ENCODE peak calls at places on chromosomes 2 and 18, in nine cellular contexts. A, X, L, M, Q, C, W, K and D are unnamed samples.

GRCh38 chr18:7572837-7573236 is 5.7 kb downstream of the PTPRM start:
- DNase-seq in A (no peak), X (peak), C (no peak), Q (no peak), K (no peak), L (no peak), M (no peak), W (no peak), D (no peak)

GRCh38 chr2:240129731-240130392 is 6.2 kb downstream of the COPS9 start:
- DNase-seq in Q (peak), K (no peak), X (no peak), M (peak), A (no peak), C (no peak), L (no peak), W (no peak), D (no peak)

GRCh38 chr18:3262234-3263171 is 570 bp downstream of the MYL12B start:
- DNase-seq in M (no peak), A (no peak), Q (no peak), C (peak), W (peak), K (no peak), L (no peak), X (peak), D (no peak)

GRCh38 chr18:34039194-34039593 is 185.5 kb downstream of the NOL4 start:
- DNase-seq in M (no peak), L (no peak), C (peak), W (no peak), X (peak), A (no peak), K (no peak), Q (no peak), D (no peak)

GRCh38 chr2:200296118-200296517 is 10.4 kb upstream of the SPATS2L start:
- DNase-seq in X (no peak), M (no peak), A (no peak), L (no peak), C (no peak), W (no peak), K (no peak), Q (no peak), D (no peak)

GRCh38 chr18:48007955-48008701 is 77.7 kb upstream of the SMAD2 start:
- DNase-seq in X (peak), M (peak), A (no peak), L (peak), C (peak), Q (peak), K (no peak), W (peak), D (peak)

GRCh38 chr2:85893428-85894258 is 4.9 kb upstream of the ST3GAL5 start:
- DNase-seq in C (no peak), M (no peak), X (peak), Q (no peak), L (no peak), K (no peak), W (no peak), A (no peak), D (no peak)

GRCh38 chr2:238163494-238164198 is 4.9 kb downstream of the ERFE start:
- DNase-seq in X (no peak), Q (peak), K (no peak), W (no peak), M (peak), L (no peak), C (peak), A (no peak), D (peak)

GRCh38 chr18:65146615-65147014 is 604.2 kb upstream of the CDH7 start:
- DNase-seq in M (no peak), W (no peak), X (no peak), C (no peak), L (no peak), Q (no peak), A (no peak), K (no peak), D (no peak)

GRCh38 chr18:24014986-24015896 is 687 bp downstream of the TTC39C start:
- DNase-seq in M (peak), K (peak), A (no peak), C (peak), W (peak), X (peak), Q (peak), L (no peak), D (peak)

GRCh38 chr2:201680743-201681142 is 17.7 kb downstream of the MPP4 start:
- DNase-seq in Q (no peak), A (peak), X (peak), W (no peak), K (no peak), L (peak), C (peak), M (no peak), D (peak)

GRCh38 chr2:119218478-119219064 is 5.1 kb upstream of the STEAP3 start:
- DNase-seq in C (peak), L (peak), K (peak), A (peak), X (peak), W (peak), M (peak), Q (no peak), D (no peak)

GRCh38 chr2:37686792-37687595 is 15.6 kb upstream of the CDC42EP3 start:
- DNase-seq in M (no peak), X (no peak), W (no peak), C (no peak), A (no peak), Q (no peak), K (no peak), L (no peak), D (no peak)

GRCh38 chr2:204126705-204127104 is 190.1 kb downstream of the ICOS start:
- DNase-seq in A (no peak), M (no peak), K (no peak), Q (no peak), X (no peak), W (no peak), C (no peak), L (no peak), D (no peak)

GRCh38 chr2:108607706-108608301 is 73.5 kb downstream of the LIMS1 start:
- DNase-seq in C (peak), X (peak), Q (no peak), M (no peak), W (peak), A (no peak), L (peak), K (no peak), D (peak)

GRCh38 chr2:135030826-135031225 is 16.4 kb downstream of the MAP3K19 start:
- DNase-seq in A (no peak), X (peak), C (peak), L (peak), K (no peak), M (no peak), Q (no peak), W (no peak), D (no peak)

GRCh38 chr2:218722876-218723477 is 12.3 kb downstream of the TTLL4 start:
- DNase-seq in C (no peak), X (peak), L (no peak), W (peak), Q (no peak), A (no peak), K (peak), M (no peak), D (no peak)

GRCh38 chr18:68454511-68455228 is 260.2 kb downstream of the TMX3 start:
- DNase-seq in C (no peak), A (no peak), M (no peak), L (no peak), W (no peak), X (no peak), Q (no peak), K (no peak), D (no peak)

GRCh38 chr2:223529676-223530075 is 72.5 kb downstream of the SCG2 start:
- DNase-seq in W (no peak), C (no peak), M (no peak), K (no peak), Q (no peak), X (no peak), L (no peak), A (no peak), D (no peak)

GRCh38 chr2:217247511-217247910 is 387.6 kb upstream of the TNP1 start:
- DNase-seq in M (no peak), A (no peak), L (no peak), W (no peak), K (peak), Q (no peak), C (no peak), X (no peak), D (no peak)

GRCh38 chr18:54822872-54823845 is 5.1 kb upstream of the RAB27B start:
- DNase-seq in M (no peak), X (no peak), C (no peak), A (peak), Q (no peak), L (peak), K (no peak), W (no peak), D (no peak)

GRCh38 chr18:6376433-6377229 is 38.1 kb downstream of the L3MBTL4 start:
- DNase-seq in A (no peak), L (no peak), K (no peak), Q (no peak), X (no peak), M (no peak), C (no peak), W (no peak), D (no peak)

DNA sequence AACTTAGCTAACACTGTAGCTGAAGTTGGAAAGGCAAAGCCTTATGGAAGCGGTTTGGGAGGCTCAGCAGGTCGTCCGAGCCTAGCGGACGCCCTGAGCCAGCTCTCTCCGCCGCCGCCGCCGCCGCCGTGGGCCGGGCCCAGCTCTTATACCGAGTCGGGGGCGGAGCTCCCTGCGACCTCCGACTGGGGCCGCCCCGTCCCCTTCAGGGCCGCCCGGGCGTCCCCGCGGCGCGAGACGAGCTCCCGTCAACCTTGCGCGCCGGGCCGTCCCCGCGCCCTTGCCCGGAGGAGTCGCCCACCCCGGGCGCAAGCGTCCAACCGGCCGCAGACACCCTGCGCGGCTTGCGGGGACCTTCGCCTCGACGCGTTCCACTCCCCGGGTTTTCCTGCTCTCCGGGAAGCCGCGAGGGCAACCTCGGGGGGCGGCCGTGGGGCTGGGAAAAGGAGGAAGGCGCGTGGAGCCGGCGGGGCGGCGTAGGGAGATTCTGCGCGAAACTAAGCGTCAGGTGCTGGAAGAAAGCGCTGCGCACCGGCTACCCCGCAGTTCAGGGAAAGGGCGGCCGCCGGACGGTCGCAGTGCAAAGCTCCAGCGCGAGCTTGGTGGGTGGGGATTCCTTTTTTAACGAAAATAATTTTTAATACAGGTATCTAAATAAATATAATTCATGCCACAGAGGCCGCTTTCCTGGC is at the start of gene SLC40A1:
- DNase-seq in X (peak), Q (peak), W (peak), L (peak), C (peak), A (no peak), K (peak), M (peak), D (peak)
- TF ChIP-seq POLR2AphosphoS5 in X (peak), Q (peak), W (no peak), L (peak), C (no peak), A (no peak), K (peak), M (peak), D (peak)

DNA sequence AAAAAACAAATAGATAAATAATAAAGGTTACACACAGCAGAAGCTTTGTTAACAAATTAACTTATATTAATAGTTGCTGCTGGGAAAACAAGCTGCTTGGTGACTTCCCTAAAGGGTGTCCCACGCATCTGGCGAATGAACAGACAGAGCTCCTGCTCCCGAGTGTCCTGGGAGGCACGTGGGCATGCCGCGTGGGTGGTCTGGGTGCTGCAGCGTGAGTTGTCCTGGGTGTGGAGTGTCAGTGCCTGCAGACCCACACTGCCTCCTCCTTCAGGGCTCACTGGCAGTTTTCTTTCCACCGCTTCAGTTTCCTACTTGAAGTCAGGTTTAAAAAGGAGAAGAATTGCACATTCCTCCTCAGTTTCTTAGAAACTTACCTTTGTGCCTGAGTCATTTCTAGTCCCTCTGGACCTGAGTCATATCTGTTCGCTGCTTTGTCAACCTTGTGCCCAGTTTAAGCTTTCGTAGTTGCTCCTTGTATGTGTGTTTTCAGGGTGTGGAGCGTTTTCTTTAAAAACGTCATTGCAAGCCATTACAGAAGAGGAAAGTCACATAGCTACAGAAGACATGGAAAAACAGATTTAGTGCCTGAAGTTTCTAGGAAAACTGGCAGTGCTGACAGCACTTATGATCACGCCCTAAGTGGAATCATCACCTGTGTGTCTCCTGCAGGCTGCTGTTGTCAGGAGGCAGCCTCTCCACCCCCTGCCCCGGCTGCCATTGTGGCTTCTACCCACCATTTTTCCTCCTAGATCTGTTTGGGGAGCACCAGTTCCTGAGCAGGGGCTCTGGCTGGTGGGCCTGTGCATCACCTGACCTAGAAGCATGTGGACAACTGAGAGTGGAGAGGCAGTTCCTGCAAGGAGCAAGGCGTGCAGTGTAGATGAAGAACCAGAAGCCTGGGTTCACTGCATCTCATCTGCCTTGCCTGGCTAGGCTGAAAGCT is 24.5 kb downstream of the IMPA2 start:
- DNase-seq in L (no peak), A (no peak), K (no peak), X (no peak), Q (no peak), M (peak), W (no peak), C (no peak), D (no peak)
- TF ChIP-seq POLR2AphosphoS5 in L (no peak), A (no peak), K (no peak), X (no peak), Q (no peak), M (no peak), W (no peak), C (no peak), D (no peak)

DNA sequence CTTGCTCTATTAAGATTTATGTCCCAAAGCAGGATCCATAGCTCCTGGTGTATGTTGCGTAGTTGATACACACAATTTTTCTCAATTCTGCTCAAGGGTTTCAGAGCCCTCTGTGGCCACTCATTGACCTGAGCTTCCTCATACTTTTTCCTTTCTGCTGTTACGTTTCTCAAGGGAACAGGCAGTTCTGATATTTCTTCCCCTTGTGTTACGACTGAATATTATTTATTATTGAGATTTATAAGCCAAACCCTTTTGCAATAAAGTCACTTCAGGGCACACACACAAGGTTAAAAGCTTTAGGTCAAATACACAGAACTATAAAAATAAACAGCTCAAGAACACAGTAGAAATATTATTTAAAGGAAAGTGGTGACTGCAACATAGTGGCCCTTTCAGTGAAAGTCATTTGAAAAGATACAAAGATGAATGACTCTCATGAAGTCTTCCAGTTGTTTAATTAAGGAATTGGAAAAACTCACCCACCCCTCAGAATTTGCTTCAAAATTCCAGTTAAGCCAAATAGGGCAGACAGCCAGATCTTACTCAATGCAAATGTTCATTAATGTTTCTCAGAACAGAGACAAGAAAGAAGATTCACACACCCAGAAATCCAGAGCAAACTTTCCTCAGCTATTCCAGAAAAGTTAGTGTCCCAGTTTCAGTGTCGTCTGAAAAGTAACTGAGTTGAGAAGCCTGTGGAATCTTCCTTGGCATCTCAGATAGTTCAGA is 179.7 kb downstream of the TRIB2 start:
- DNase-seq in K (no peak), A (no peak), X (no peak), L (no peak), W (peak), C (no peak), M (no peak), Q (no peak), D (no peak)
- TF ChIP-seq POLR2AphosphoS5 in K (no peak), A (no peak), X (no peak), L (no peak), W (no peak), C (no peak), M (no peak), Q (no peak), D (no peak)

GRCh38 chr2:65722028-65722427 is 289.6 kb upstream of the SPRED2 start:
- DNase-seq in A (no peak), L (peak), C (peak), X (no peak), W (no peak), K (no peak), M (no peak), Q (no peak), D (peak)
- TF ChIP-seq POLR2AphosphoS5 in A (no peak), L (no peak), C (no peak), X (no peak), W (no peak), K (no peak), M (no peak), Q (no peak), D (no peak)

GRCh38 chr2:229974271-229974670 is 52.0 kb downstream of the FBXO36 start:
- DNase-seq in K (no peak), M (no peak), Q (no peak), X (no peak), W (no peak), A (no peak), L (no peak), C (peak), D (no peak)
- TF ChIP-seq POLR2AphosphoS5 in K (no peak), M (no peak), Q (no peak), X (no peak), W (no peak), A (no peak), L (no peak), C (no peak), D (no peak)

GRCh38 chr2:43005211-43005974 is 213.0 kb upstream of the HAAO start:
- DNase-seq in M (peak), K (no peak), C (no peak), L (no peak), W (no peak), A (no peak), X (no peak), Q (peak), D (peak)
- TF ChIP-seq POLR2AphosphoS5 in M (no peak), K (no peak), C (no peak), L (no peak), W (no peak), A (no peak), X (no peak), Q (no peak), D (no peak)

DNA sequence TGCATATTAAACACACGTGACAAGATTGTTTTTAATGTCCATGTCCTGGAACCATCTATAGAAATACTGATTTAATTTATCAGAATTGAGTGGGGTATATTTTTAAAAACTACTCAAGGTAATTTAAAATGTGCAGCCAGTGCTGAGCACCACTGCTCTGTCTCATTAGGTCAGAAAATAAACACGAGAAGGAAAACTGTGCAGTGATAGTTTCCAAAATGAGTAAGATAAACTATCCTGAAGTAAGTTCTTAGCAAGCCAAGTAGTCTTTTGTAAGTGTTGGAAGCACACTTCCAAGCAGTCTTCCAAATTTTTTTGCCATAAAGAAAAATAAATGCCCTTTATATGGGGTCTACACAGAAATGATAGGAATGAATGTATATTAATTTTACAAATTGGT is 93.8 kb upstream of the DNAJC10 start:
- DNase-seq in W (no peak), K (no peak), A (no peak), X (no peak), M (no peak), L (no peak), C (no peak), Q (no peak), D (no peak)
- TF ChIP-seq POLR2AphosphoS5 in W (no peak), K (no peak), A (no peak), X (no peak), M (no peak), L (no peak), C (no peak), Q (no peak), D (no peak)

GRCh38 chr2:25204190-25204838 is 35.9 kb upstream of the POMC start:
- DNase-seq in X (peak), Q (no peak), C (peak), K (no peak), A (no peak), M (peak), L (no peak), W (no peak), D (no peak)
- TF ChIP-seq POLR2AphosphoS5 in X (no peak), Q (no peak), C (no peak), K (no peak), A (no peak), M (peak), L (no peak), W (no peak), D (no peak)

GRCh38 chr2:146229513-146230155 is 1615.2 kb upstream of the ACVR2A start:
- DNase-seq in K (no peak), M (no peak), X (no peak), W (no peak), L (no peak), C (no peak), Q (no peak), A (no peak), D (no peak)
- TF ChIP-seq POLR2AphosphoS5 in K (no peak), M (no peak), X (no peak), W (no peak), L (no peak), C (no peak), Q (no peak), A (no peak), D (no peak)

GRCh38 chr2:241229563-241230401 is 41.3 kb downstream of the ANO7 start:
- DNase-seq in K (no peak), A (no peak), L (no peak), M (peak), W (no peak), X (no peak), C (no peak), Q (no peak), D (no peak)

GRCh38 chr2:241228081-241228859 is 39.8 kb downstream of the ANO7 start:
- DNase-seq in L (peak), W (no peak), X (no peak), K (no peak), M (peak), Q (no peak), A (no peak), C (no peak), D (no peak)

GRCh38 chr2:241227635-241227993 is 39.1 kb downstream of the ANO7 start:
- DNase-seq in X (no peak), L (no peak), W (no peak), M (no peak), A (no peak), C (no peak), Q (no peak), K (no peak), D (no peak)

GRCh38 chr2:241230435-241230834 is 42.0 kb downstream of the ANO7 start:
- DNase-seq in Q (no peak), X (no peak), W (no peak), A (no peak), K (no peak), L (no peak), C (no peak), M (peak), D (no peak)

GRCh38 chr2:241228860-241229516 is 40.5 kb downstream of the ANO7 start:
- DNase-seq in C (no peak), A (no peak), X (peak), W (no peak), K (no peak), Q (no peak), L (no peak), M (peak), D (no peak)
- TF ChIP-seq POLR2AphosphoS5 in C (no peak), A (no peak), X (no peak), W (peak), K (no peak), Q (no peak), L (no peak), M (peak), D (no peak)